ENCODE peak calls at places on chromosomes 4 and X, in four cellular contexts. S is heart left ventricle, M is dorsolateral prefrontal cortex, G is GM23248. A is an unnamed sample. For H3K27me3, the result is how much of the 10 kb centered on the place peaks cover.

GRCh38 chrX:13468096-13468495 is 101.3 kb upstream of the EGFL6 start:
- DNase-seq in G (no peak), S (no peak), M (no peak), A (no peak)

GRCh38 chrX:1581132-1581531 is 10.3 kb upstream of the AKAP17A start:
- DNase-seq in S (no peak), M (no peak), G (peak), A (no peak)

GRCh38 chr4:69026974-69027373 is 69.3 kb upstream of the UGT2B7 start:
- DNase-seq in S (no peak), M (no peak), G (no peak), A (no peak)

GRCh38 chr4:111775908-111776307 is 369.3 kb upstream of the FAM241A start:
- DNase-seq in S (no peak), G (peak), M (no peak), A (no peak)

GRCh38 chr4:53959373-53959772 is 105.0 kb downstream of the CHIC2 start:
- DNase-seq in M (no peak), G (no peak), S (no peak), A (no peak)

GRCh38 chr4:17770845-17771244 is 10.6 kb downstream of the FAM184B start:
- DNase-seq in G (no peak), M (no peak), S (no peak), A (peak)

GRCh38 chr4:61886180-61886579 is 686.1 kb downstream of the ADGRL3 start:
- DNase-seq in S (no peak), G (no peak), M (no peak), A (no peak)

GRCh38 chr4:115292320-115293092 is 179.1 kb upstream of the NDST4 start:
- DNase-seq in G (no peak), S (no peak), M (no peak), A (no peak)

GRCh38 chrX:31499120-31499519 is 427.3 kb upstream of the FTHL17 start:
- DNase-seq in S (no peak), G (peak), M (no peak), A (peak)

GRCh38 chrX:78321809-78322208 is 5.6 kb downstream of the CYSLTR1 start:
- DNase-seq in S (peak), G (no peak), M (no peak), A (no peak)

GRCh38 chr4:42865572-42866189 is 26.8 kb upstream of the GRXCR1 start:
- DNase-seq in M (no peak), G (peak), S (no peak), A (peak)

GRCh38 chr4:179344861-179345260 is 1902.6 kb upstream of the AGA start:
- DNase-seq in S (no peak), G (no peak), M (no peak), A (no peak)

GRCh38 chrX:111270339-111270738 is at the start of gene CAPN6:
- DNase-seq in S (no peak), M (no peak), G (peak), A (peak)

GRCh38 chr4:108024078-108024990 is 34.6 kb downstream of the HADH start:
- DNase-seq in M (no peak), G (no peak), S (no peak), A (no peak)

GRCh38 chr4:123554819-123555499 is 158.4 kb downstream of the SPRY1 start:
- DNase-seq in S (no peak), G (no peak), M (no peak), A (peak)

DNA sequence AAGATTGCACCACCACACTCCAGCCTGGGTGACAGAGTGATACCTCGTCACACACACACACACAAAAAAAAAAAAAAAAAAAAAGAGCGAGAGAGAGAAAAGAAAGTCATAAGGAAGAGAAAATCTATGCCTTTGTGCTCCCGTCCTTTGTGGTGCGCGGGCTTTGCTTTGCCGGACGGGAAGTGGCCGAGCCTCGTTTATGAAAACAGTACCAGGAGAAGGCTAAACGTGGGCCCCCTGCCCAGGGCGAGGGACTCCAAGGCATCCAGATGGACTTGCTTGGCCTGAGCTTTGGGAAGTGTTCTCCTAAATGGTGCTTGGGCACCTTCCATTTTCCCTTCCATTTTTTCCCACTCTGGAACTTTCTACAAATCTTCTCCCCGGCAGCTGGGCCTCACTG is 109.3 kb upstream of the LRPAP1 start:
- DNase-seq in M (no peak), G (no peak), S (no peak), A (no peak)
- H3K27me3 ChIP-seq in M (under half), G (under half), S (under half), A (under half)

GRCh38 chrX:112947981-112948380 is 107.3 kb upstream of the AMOT start:
- DNase-seq in S (no peak), M (no peak), G (no peak), A (no peak)

GRCh38 chrX:112945796-112946195 is 105.2 kb upstream of the AMOT start:
- DNase-seq in S (no peak), G (no peak), M (no peak), A (no peak)

GRCh38 chrX:112941209-112941788 is 100.7 kb upstream of the AMOT start:
- DNase-seq in G (no peak), M (no peak), S (no peak), A (no peak)

GRCh38 chrX:112946227-112946626 is 105.6 kb upstream of the AMOT start:
- DNase-seq in G (peak), S (no peak), M (no peak), A (no peak)
- H3K27me3 ChIP-seq in G (under half), S (under half), M (under half), A (under half)

DNA sequence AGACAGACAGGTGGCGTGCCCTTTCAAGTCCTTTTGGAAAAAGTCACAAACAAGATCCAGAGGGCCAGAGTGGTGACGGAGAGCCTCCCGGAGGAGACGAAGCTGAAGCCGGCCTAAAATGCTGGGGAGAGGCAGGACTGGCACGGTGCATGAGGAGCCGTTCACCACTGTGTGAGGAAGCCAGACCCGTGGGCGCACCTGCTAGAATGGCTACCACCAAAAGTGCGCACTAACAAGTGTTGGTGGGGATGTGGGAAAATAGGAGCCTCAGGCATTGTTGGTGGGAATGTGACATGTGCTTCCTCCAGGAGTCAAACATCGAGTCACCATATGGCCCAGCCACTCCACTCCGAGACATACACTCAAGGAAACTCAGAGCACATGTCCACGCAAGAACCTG is 67.4 kb upstream of the HELT start:
- DNase-seq in S (no peak), M (no peak), G (no peak), A (no peak)
- H3K27me3 ChIP-seq in S (under half), M (under half), G (under half), A (under half)

GRCh38 chrX:136736690-136737089 is 44.0 kb downstream of the ARHGEF6 start:
- DNase-seq in M (no peak), S (no peak), G (no peak), A (no peak)

GRCh38 chrX:136735604-136736003 is 45.1 kb downstream of the ARHGEF6 start:
- DNase-seq in G (no peak), S (no peak), M (no peak), A (no peak)

GRCh38 chrX:136731798-136732197 is 48.9 kb downstream of the ARHGEF6 start:
- DNase-seq in S (no peak), G (no peak), M (no peak), A (no peak)

GRCh38 chrX:136731207-136731782 is 49.4 kb downstream of the ARHGEF6 start:
- DNase-seq in M (no peak), S (no peak), G (no peak), A (no peak)

DNA sequence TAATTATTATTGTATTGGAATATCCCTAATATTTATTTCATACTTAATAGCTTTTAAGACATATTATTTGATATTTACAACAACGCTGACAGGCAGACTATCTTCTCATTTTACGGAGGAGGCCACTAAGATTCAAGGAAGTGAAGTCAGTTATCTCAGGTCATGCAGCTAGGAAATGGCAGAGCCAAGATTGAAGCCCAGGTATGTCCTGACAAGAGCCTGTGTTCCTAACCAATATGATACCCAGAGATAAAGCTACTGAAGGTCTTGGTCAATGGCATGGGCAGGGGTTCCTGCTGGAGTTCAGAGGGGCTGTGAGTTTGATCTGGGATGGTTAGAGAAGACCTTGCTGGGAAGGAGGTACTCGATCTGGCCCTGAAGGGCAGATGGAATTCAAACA is 47.1 kb downstream of the ARHGEF6 start:
- DNase-seq in M (no peak), S (no peak), G (no peak), A (no peak)
- H3K27me3 ChIP-seq in M (under half), S (under half), G (under half), A (under half)

GRCh38 chrX:47992669-47993068 is 11.1 kb downstream of the ZNF182 start:
- DNase-seq in M (no peak), S (no peak), G (no peak), A (no peak)
- H3K27me3 ChIP-seq in M (under half), S (under half), G (under half), A (under half)

GRCh38 chr4:6405417-6405747 is 67.0 kb downstream of the PPP2R2C start:
- DNase-seq in S (no peak), G (no peak), M (no peak), A (no peak)
- H3K27me3 ChIP-seq in S (half or more), G (under half), M (under half), A (under half)

DNA sequence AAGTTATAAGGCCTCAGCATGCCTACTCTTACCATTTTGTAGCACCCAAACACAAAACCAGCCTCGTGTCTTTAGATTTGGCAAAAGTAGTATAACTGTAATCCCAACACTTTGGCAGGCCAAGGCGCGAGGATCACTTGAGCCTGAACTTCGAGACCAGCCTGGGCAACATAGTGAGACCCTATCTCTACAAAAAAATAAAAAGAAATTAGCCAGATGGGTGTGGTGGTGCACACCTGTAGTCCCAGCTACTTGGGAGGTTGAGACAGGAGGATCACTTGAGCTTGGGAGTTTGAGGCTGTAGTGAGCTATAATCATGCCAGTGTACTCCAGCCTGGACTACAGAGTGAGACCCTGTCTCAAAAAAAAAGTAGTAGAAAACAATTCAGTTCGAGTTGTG is 17.6 kb downstream of the SYAP1 start:
- DNase-seq in S (no peak), M (no peak), G (no peak), A (no peak)
- H3K27me3 ChIP-seq in S (under half), M (under half), G (under half), A (under half)

GRCh38 chrX:124433186-124433585 is 86.8 kb downstream of the SH2D1A start:
- DNase-seq in G (no peak), S (no peak), M (no peak), A (no peak)

GRCh38 chrX:124440674-124441073 is 94.3 kb downstream of the SH2D1A start:
- DNase-seq in M (no peak), G (no peak), S (no peak), A (no peak)

GRCh38 chrX:124435616-124436015 is 89.3 kb downstream of the SH2D1A start:
- DNase-seq in S (no peak), G (no peak), M (no peak), A (no peak)
- H3K27me3 ChIP-seq in S (under half), G (under half), M (under half), A (under half)

DNA sequence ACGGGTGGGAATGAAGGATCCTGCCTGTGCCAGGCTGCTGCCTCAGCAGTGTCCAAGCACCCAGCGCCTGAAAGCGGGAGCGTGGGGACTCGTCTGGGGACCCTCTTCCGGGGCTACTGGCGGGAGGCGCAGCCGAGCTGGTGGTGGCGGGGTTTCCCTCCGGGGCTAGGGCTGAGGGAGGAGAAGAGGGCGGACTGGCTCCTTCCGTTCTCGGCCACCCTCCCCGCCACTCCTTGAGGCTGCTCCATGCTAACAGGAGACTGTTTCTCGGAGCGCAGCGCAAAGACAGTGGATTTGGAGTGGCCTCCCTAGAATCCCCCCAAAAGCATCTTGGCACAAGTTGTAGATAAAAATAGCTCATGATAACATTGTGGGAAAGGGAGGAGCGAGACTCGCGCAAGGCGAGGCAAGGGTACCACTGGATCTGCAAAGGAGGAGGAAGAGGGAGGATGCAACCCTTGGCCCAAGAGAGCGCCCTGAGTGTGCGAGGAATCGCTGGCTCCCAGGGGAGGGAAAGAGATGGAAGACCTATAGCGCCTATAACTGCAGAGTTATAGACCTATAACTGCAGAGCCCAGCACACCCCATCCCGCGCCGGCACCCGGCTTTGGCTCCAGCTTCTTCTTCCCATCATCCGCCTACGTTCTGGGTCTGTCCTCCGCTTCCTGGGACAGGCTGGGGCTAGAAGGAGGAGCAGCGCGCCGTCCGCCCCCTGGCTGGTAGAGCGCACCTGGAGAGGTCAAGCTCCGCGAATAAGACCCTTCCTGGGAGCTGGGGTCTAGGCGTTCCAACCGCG is 1.3 kb downstream of the HS3ST1 start:
- DNase-seq in M (peak), S (peak), G (no peak), A (no peak)
- H3K27me3 ChIP-seq in M (under half), S (under half), G (under half), A (under half)

A was measured in astrocyte.